ENCODE peak calls at places on chromosomes 16 and 17, in eight cellular contexts. One of them, this sample, is unnamed. For H3K4me1, the result is how much of the 10 kb centered on the place peaks cover.

GRCh38 chr17:32258383-32259121 is 7.1 kb upstream of the RHBDL3 start:
- DNase-seq in fibroblast of lung: no peak
- DNase-seq in SK-N-SH: no peak
- DNase-seq in Karpas-422: peak
- DNase-seq in mesendoderm: no peak
- DNase-seq in adipocyte: no peak
- DNase-seq in HCT116: no peak
- DNase-seq in IMR-90: no peak
- DNase-seq in this sample: peak

GRCh38 chr17:75371981-75372380 is 33.5 kb downstream of the GRB2 start:
- DNase-seq in fibroblast of lung: no peak
- DNase-seq in SK-N-SH: no peak
- DNase-seq in Karpas-422: no peak
- DNase-seq in mesendoderm: no peak
- DNase-seq in adipocyte: no peak
- DNase-seq in HCT116: no peak
- DNase-seq in IMR-90: no peak
- DNase-seq in this sample: no peak

GRCh38 chr17:37844158-37844976 is 79.8 kb upstream of the TBC1D3K start:
- DNase-seq in fibroblast of lung: peak
- DNase-seq in SK-N-SH: peak
- DNase-seq in Karpas-422: peak
- DNase-seq in mesendoderm: peak
- DNase-seq in adipocyte: peak
- DNase-seq in HCT116: peak
- DNase-seq in IMR-90: peak
- DNase-seq in this sample: peak

GRCh38 chr16:50888486-50889261 is 146.8 kb downstream of the CYLD start:
- DNase-seq in fibroblast of lung: no peak
- DNase-seq in SK-N-SH: no peak
- DNase-seq in Karpas-422: no peak
- DNase-seq in mesendoderm: no peak
- DNase-seq in adipocyte: no peak
- DNase-seq in HCT116: no peak
- DNase-seq in IMR-90: no peak
- DNase-seq in this sample: no peak

GRCh38 chr16:55765161-55765560 is 67.7 kb downstream of the CES1 start:
- DNase-seq in fibroblast of lung: no peak
- DNase-seq in SK-N-SH: no peak
- DNase-seq in Karpas-422: peak
- DNase-seq in mesendoderm: no peak
- DNase-seq in adipocyte: no peak
- DNase-seq in HCT116: no peak
- DNase-seq in IMR-90: no peak
- DNase-seq in this sample: no peak

GRCh38 chr16:85912271-85912974 is 13.5 kb downstream of the IRF8 start:
- DNase-seq in fibroblast of lung: peak
- DNase-seq in SK-N-SH: no peak
- DNase-seq in Karpas-422: no peak
- DNase-seq in mesendoderm: no peak
- DNase-seq in adipocyte: peak
- DNase-seq in HCT116: no peak
- DNase-seq in IMR-90: peak
- DNase-seq in this sample: peak

GRCh38 chr17:82272495-82273326 is 789 bp downstream of the CSNK1D start:
- DNase-seq in fibroblast of lung: no peak
- DNase-seq in SK-N-SH: peak
- DNase-seq in Karpas-422: peak
- DNase-seq in mesendoderm: peak
- DNase-seq in adipocyte: peak
- DNase-seq in HCT116: no peak
- DNase-seq in IMR-90: no peak
- DNase-seq in this sample: peak

GRCh38 chr17:17151055-17151454 is 55.1 kb downstream of the PLD6 start:
- DNase-seq in fibroblast of lung: peak
- DNase-seq in SK-N-SH: no peak
- DNase-seq in Karpas-422: no peak
- DNase-seq in mesendoderm: no peak
- DNase-seq in adipocyte: peak
- DNase-seq in HCT116: no peak
- DNase-seq in IMR-90: peak
- DNase-seq in this sample: no peak

GRCh38 chr17:2751482-2751881 is 2.0 kb upstream of the CCDC92B start:
- DNase-seq in fibroblast of lung: no peak
- DNase-seq in SK-N-SH: no peak
- DNase-seq in Karpas-422: no peak
- DNase-seq in mesendoderm: no peak
- DNase-seq in adipocyte: no peak
- DNase-seq in HCT116: no peak
- DNase-seq in IMR-90: no peak
- DNase-seq in this sample: no peak

GRCh38 chr16:28188085-28188916 is 23.5 kb downstream of the XPO6 start:
- DNase-seq in fibroblast of lung: no peak
- DNase-seq in SK-N-SH: no peak
- DNase-seq in Karpas-422: peak
- DNase-seq in mesendoderm: no peak
- DNase-seq in adipocyte: no peak
- DNase-seq in HCT116: no peak
- DNase-seq in IMR-90: peak
- DNase-seq in this sample: no peak

GRCh38 chr16:66300501-66300900 is 66.0 kb upstream of the CDH5 start:
- DNase-seq in fibroblast of lung: no peak
- DNase-seq in SK-N-SH: no peak
- DNase-seq in Karpas-422: no peak
- DNase-seq in mesendoderm: no peak
- DNase-seq in adipocyte: no peak
- DNase-seq in HCT116: no peak
- DNase-seq in IMR-90: no peak
- DNase-seq in this sample: peak

GRCh38 chr16:57194512-57194911 is 8.4 kb downstream of the RSPRY1 start:
- DNase-seq in fibroblast of lung: peak
- DNase-seq in SK-N-SH: peak
- DNase-seq in Karpas-422: no peak
- DNase-seq in mesendoderm: peak
- DNase-seq in adipocyte: peak
- DNase-seq in HCT116: peak
- DNase-seq in IMR-90: peak
- DNase-seq in this sample: no peak

GRCh38 chr16:55624696-55625095 is 31.1 kb upstream of the SLC6A2 start:
- DNase-seq in fibroblast of lung: no peak
- DNase-seq in SK-N-SH: no peak
- DNase-seq in Karpas-422: no peak
- DNase-seq in mesendoderm: no peak
- DNase-seq in adipocyte: no peak
- DNase-seq in HCT116: no peak
- DNase-seq in IMR-90: no peak
- DNase-seq in this sample: no peak

GRCh38 chr17:12620200-12620720 is 45.4 kb upstream of the MYOCD start:
- DNase-seq in fibroblast of lung: peak
- DNase-seq in SK-N-SH: no peak
- DNase-seq in Karpas-422: peak
- DNase-seq in mesendoderm: no peak
- DNase-seq in adipocyte: peak
- DNase-seq in HCT116: no peak
- DNase-seq in IMR-90: peak
- DNase-seq in this sample: no peak

GRCh38 chr16:4309833-4310266 is 6.0 kb upstream of the GLIS2 start:
- DNase-seq in fibroblast of lung: peak
- DNase-seq in SK-N-SH: no peak
- DNase-seq in Karpas-422: peak
- DNase-seq in mesendoderm: peak
- DNase-seq in adipocyte: peak
- DNase-seq in HCT116: peak
- DNase-seq in IMR-90: peak
- DNase-seq in this sample: peak

GRCh38 chr17:41586863-41587495 is at the start of gene KRT14:
- DNase-seq in fibroblast of lung: peak
- DNase-seq in SK-N-SH: no peak
- DNase-seq in Karpas-422: no peak
- DNase-seq in mesendoderm: no peak
- DNase-seq in adipocyte: no peak
- DNase-seq in HCT116: no peak
- DNase-seq in IMR-90: no peak
- DNase-seq in this sample: no peak

GRCh38 chr16:86508947-86509758 is 1.2 kb upstream of the FOXF1 start:
- DNase-seq in fibroblast of lung: peak
- DNase-seq in SK-N-SH: no peak
- DNase-seq in Karpas-422: no peak
- DNase-seq in mesendoderm: peak
- DNase-seq in adipocyte: peak
- DNase-seq in HCT116: peak
- DNase-seq in IMR-90: peak
- DNase-seq in this sample: peak

DNA sequence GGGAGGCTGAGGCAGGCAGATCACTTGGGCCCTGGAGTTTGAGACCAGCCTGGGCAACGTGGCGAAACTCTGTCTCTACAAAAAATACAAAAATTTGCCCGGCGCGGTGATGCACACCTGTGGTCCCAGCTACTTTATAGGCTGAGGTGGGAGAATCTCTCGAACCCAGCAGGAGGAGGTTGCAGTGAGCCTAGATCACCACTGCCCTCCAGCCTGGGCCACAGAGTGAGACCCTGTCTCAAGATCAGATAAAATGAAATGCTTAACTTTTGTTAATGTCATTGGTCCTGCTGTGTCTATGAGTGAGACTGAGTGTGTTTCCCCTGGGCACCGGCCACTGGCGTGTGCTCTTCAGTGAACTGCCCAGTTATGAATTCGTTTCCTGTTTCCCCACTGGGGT is 10.5 kb downstream of the FAM234A start:
- DNase-seq in fibroblast of lung: no peak
- DNase-seq in SK-N-SH: no peak
- DNase-seq in Karpas-422: no peak
- DNase-seq in mesendoderm: no peak
- DNase-seq in adipocyte: no peak
- DNase-seq in HCT116: no peak
- DNase-seq in IMR-90: no peak
- DNase-seq in this sample: peak
- H3K4me1 ChIP-seq in fibroblast of lung: under half
- H3K4me1 ChIP-seq in SK-N-SH: under half
- H3K4me1 ChIP-seq in Karpas-422: under half
- H3K4me1 ChIP-seq in mesendoderm: under half
- H3K4me1 ChIP-seq in adipocyte: under half
- H3K4me1 ChIP-seq in HCT116: under half
- H3K4me1 ChIP-seq in IMR-90: under half
- H3K4me1 ChIP-seq in this sample: under half

GRCh38 chr16:53191413-53191812 is 136.6 kb downstream of the CHD9 start:
- DNase-seq in fibroblast of lung: no peak
- DNase-seq in SK-N-SH: peak
- DNase-seq in Karpas-422: no peak
- DNase-seq in mesendoderm: no peak
- DNase-seq in adipocyte: no peak
- DNase-seq in HCT116: no peak
- DNase-seq in IMR-90: no peak
- DNase-seq in this sample: no peak
- H3K9ac ChIP-seq in fibroblast of lung: no peak
- H3K9ac ChIP-seq in SK-N-SH: no peak
- H3K9ac ChIP-seq in Karpas-422: no peak
- H3K9ac ChIP-seq in mesendoderm: no peak
- H3K9ac ChIP-seq in adipocyte: no peak
- H3K9ac ChIP-seq in HCT116: no peak
- H3K9ac ChIP-seq in IMR-90: no peak
- H3K9ac ChIP-seq in this sample: no peak

GRCh38 chr16:29820271-29820701 is at the start of gene MVP:
- DNase-seq in fibroblast of lung: peak
- DNase-seq in SK-N-SH: peak
- DNase-seq in Karpas-422: peak
- DNase-seq in mesendoderm: no peak
- DNase-seq in adipocyte: peak
- DNase-seq in HCT116: no peak
- DNase-seq in IMR-90: peak
- DNase-seq in this sample: peak

GRCh38 chr16:29815793-29816693 is at the start of gene PAGR1:
- DNase-seq in fibroblast of lung: peak
- DNase-seq in SK-N-SH: peak
- DNase-seq in Karpas-422: peak
- DNase-seq in mesendoderm: peak
- DNase-seq in adipocyte: peak
- DNase-seq in HCT116: peak
- DNase-seq in IMR-90: peak
- DNase-seq in this sample: peak

GRCh38 chr16:29819506-29819905 is 756 bp upstream of the MVP start:
- DNase-seq in fibroblast of lung: no peak
- DNase-seq in SK-N-SH: no peak
- DNase-seq in Karpas-422: no peak
- DNase-seq in mesendoderm: peak
- DNase-seq in adipocyte: no peak
- DNase-seq in HCT116: no peak
- DNase-seq in IMR-90: no peak
- DNase-seq in this sample: peak

GRCh38 chr16:29816694-29817441 is 916 bp downstream of the PAGR1 start:
- DNase-seq in fibroblast of lung: peak
- DNase-seq in SK-N-SH: peak
- DNase-seq in Karpas-422: peak
- DNase-seq in mesendoderm: peak
- DNase-seq in adipocyte: peak
- DNase-seq in HCT116: no peak
- DNase-seq in IMR-90: peak
- DNase-seq in this sample: peak

GRCh38 chr16:29818082-29818481 is 2.1 kb downstream of the PAGR1 start:
- DNase-seq in fibroblast of lung: no peak
- DNase-seq in SK-N-SH: no peak
- DNase-seq in Karpas-422: no peak
- DNase-seq in mesendoderm: no peak
- DNase-seq in adipocyte: no peak
- DNase-seq in HCT116: no peak
- DNase-seq in IMR-90: no peak
- DNase-seq in this sample: no peak
- H3K4me1 ChIP-seq in fibroblast of lung: under half
- H3K4me1 ChIP-seq in SK-N-SH: under half
- H3K4me1 ChIP-seq in Karpas-422: half or more
- H3K4me1 ChIP-seq in mesendoderm: under half
- H3K4me1 ChIP-seq in adipocyte: under half
- H3K4me1 ChIP-seq in HCT116: under half
- H3K4me1 ChIP-seq in IMR-90: under half
- H3K4me1 ChIP-seq in this sample: under half

DNA sequence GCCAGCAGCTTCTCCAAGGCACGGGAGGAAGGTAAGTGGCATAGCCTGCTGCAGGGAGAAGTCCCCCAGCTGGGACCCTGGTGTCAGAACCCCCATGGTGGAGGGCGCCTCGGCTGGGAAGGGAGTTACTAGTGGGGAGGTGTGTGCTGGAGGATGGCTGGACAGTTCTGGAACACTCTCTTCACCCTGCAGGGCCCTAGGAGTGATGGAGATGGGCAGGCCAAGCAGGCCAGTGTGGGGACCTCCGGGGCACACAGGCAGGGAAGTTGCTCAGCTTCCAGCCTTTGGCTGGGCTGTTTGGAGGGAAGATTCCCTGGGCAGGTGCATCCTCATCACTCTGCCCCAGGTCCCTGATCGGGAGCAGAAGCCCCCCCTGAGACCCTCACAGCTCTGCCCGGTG is 696 bp downstream of the C17orf99 start:
- DNase-seq in fibroblast of lung: no peak
- DNase-seq in SK-N-SH: no peak
- DNase-seq in Karpas-422: no peak
- DNase-seq in mesendoderm: no peak
- DNase-seq in adipocyte: no peak
- DNase-seq in HCT116: no peak
- DNase-seq in IMR-90: no peak
- DNase-seq in this sample: no peak
- H3K9ac ChIP-seq in fibroblast of lung: no peak
- H3K9ac ChIP-seq in SK-N-SH: no peak
- H3K9ac ChIP-seq in Karpas-422: peak
- H3K9ac ChIP-seq in mesendoderm: no peak
- H3K9ac ChIP-seq in adipocyte: no peak
- H3K9ac ChIP-seq in HCT116: no peak
- H3K9ac ChIP-seq in IMR-90: no peak
- H3K9ac ChIP-seq in this sample: no peak